ENCODE peak calls at places on chromosomes 7 and 10, in ten cellular contexts. X, M, N, B, L, J, I, D, C and T are unnamed samples.

GRCh38 chr7:77770316-77770715 is 27.9 kb downstream of the TMEM60 start:
- DNase-seq in C (no peak), X (no peak), J (no peak), N (no peak), D (no peak), L (no peak), I (no peak), M (no peak), B (no peak), T (no peak)

GRCh38 chr7:27822245-27822644 is 82.3 kb downstream of the TAX1BP1 start:
- DNase-seq in L (no peak), N (no peak), C (no peak), X (no peak), D (no peak), M (no peak), I (no peak), B (no peak), J (no peak), T (no peak)

GRCh38 chr10:79111427-79111826 is 42.7 kb downstream of the ZMIZ1 start:
- DNase-seq in C (no peak), X (peak; percentile 61), J (no peak), M (no peak), D (no peak), B (no peak), N (peak; percentile 83), L (no peak), I (no peak), T (no peak)

GRCh38 chr7:30761214-30762156 is 9.6 kb downstream of the INMT start:
- DNase-seq in D (no peak), N (no peak), L (no peak), I (no peak), J (peak; percentile 79), B (no peak), C (no peak), X (no peak), M (no peak), T (peak; percentile 20)

GRCh38 chr10:390449-391100 is 255.3 kb downstream of the ZMYND11 start:
- DNase-seq in I (no peak), N (no peak), L (no peak), D (no peak), X (no peak), B (no peak), C (no peak), J (no peak), M (no peak), T (no peak)

GRCh38 chr7:2873686-2874551 is 29.8 kb upstream of the GNA12 start:
- DNase-seq in M (peak; percentile 81), L (peak; percentile 42), D (no peak), B (no peak), I (no peak), X (no peak), J (peak; percentile 64), C (peak; percentile 43), N (peak; percentile 79), T (peak; percentile 91)

GRCh38 chr10:58573970-58574538 is 61.4 kb downstream of the BICC1 start:
- DNase-seq in L (no peak), D (no peak), J (no peak), B (no peak), M (no peak), X (no peak), I (no peak), C (no peak), N (no peak), T (no peak)

GRCh38 chr10:114603303-114603702 is 54.8 kb downstream of the ABLIM1 start:
- DNase-seq in D (no peak), J (no peak), I (no peak), B (no peak), X (no peak), M (no peak), C (no peak), N (no peak), L (no peak), T (no peak)

GRCh38 chr10:61399386-61399785 is 53.8 kb downstream of the TMEM26 start:
- DNase-seq in N (no peak), D (no peak), J (no peak), M (no peak), I (no peak), B (no peak), X (no peak), L (no peak), C (no peak), T (no peak)

GRCh38 chr10:61400524-61400923 is 52.7 kb downstream of the TMEM26 start:
- DNase-seq in J (no peak), N (no peak), C (no peak), L (no peak), X (no peak), D (no peak), B (no peak), M (no peak), I (no peak), T (no peak)

GRCh38 chr10:61398730-61399129 is 54.5 kb downstream of the TMEM26 start:
- DNase-seq in N (no peak), L (no peak), C (no peak), J (no peak), I (no peak), D (no peak), M (no peak), X (no peak), B (no peak), T (no peak)

GRCh38 chr10:61397175-61397986 is 55.8 kb downstream of the TMEM26 start:
- DNase-seq in I (no peak), B (no peak), C (no peak), N (no peak), D (no peak), J (no peak), M (no peak), L (peak; percentile 44), X (no peak), T (peak; percentile 49)
- TF ChIP-seq MAX in I (no peak), B (no peak), C (no peak), N (no peak), D (no peak), J (no peak), M (no peak), L (no peak), X (no peak), T (no peak)

GRCh38 chr10:124642076-124642710 is 102.0 kb downstream of the FAM53B start:
- DNase-seq in B (no peak), D (no peak), X (no peak), J (no peak), I (no peak), C (no peak), N (no peak), M (no peak), L (peak; percentile 78), T (no peak)
- TF ChIP-seq MAX in B (no peak), D (no peak), X (no peak), J (no peak), I (no peak), C (no peak), N (no peak), M (no peak), L (peak; percentile 54), T (no peak)

GRCh38 chr10:103842605-103843004 is 12.8 kb downstream of the SH3PXD2A start:
- DNase-seq in M (no peak), D (no peak), L (no peak), C (no peak), B (no peak), J (no peak), N (no peak), I (no peak), X (peak; percentile 64), T (no peak)
- TF ChIP-seq MAX in M (no peak), D (no peak), L (no peak), C (no peak), B (no peak), J (no peak), N (no peak), I (no peak), X (no peak), T (no peak)

GRCh38 chr7:124655990-124656389 is 109.6 kb downstream of the GPR37 start:
- DNase-seq in L (no peak), X (no peak), D (no peak), I (no peak), B (no peak), N (no peak), M (no peak), J (no peak), C (no peak), T (no peak)
- TF ChIP-seq MAX in L (no peak), X (no peak), D (no peak), I (no peak), B (no peak), N (no peak), M (no peak), J (no peak), C (no peak), T (no peak)